ENCODE peak calls at places on chromosomes 3 and 15, in seven cellular contexts. N, F, S, L, X, J and W are unnamed samples.

GRCh38 chr15:95162967-95163531 is 931.7 kb downstream of the MCTP2 start:
- DNase-seq in N (peak), F (no peak), S (no peak), L (no peak), X (peak), J (no peak), W (no peak)

GRCh38 chr15:73882761-73883419 is 9.5 kb downstream of the TBC1D21 start:
- DNase-seq in N (peak), F (no peak), S (no peak), L (no peak), X (no peak), J (no peak), W (no peak)

GRCh38 chr3:133745981-133746721 is at the start of gene TF:
- DNase-seq in N (no peak), F (no peak), S (no peak), L (peak), X (no peak), J (no peak), W (no peak)

GRCh38 chr3:189278211-189278610 is 106.4 kb downstream of the TPRG1 start:
- DNase-seq in N (no peak), F (no peak), S (no peak), L (no peak), X (no peak), J (no peak), W (no peak)

GRCh38 chr3:74021451-74021850 is 396.7 kb upstream of the PDZRN3 start:
- DNase-seq in N (no peak), F (no peak), S (no peak), L (no peak), X (no peak), J (no peak), W (no peak)

GRCh38 chr3:123843668-123844067 is 40.5 kb downstream of the MYLK start:
- DNase-seq in N (no peak), F (no peak), S (no peak), L (no peak), X (peak), J (no peak), W (no peak)

GRCh38 chr15:77186518-77187095 is 115.7 kb upstream of the TSPAN3 start:
- DNase-seq in N (no peak), F (no peak), S (no peak), L (no peak), X (peak), J (no peak), W (no peak)

GRCh38 chr3:364287-364686 is 167.7 kb downstream of the CHL1 start:
- DNase-seq in N (no peak), F (no peak), S (no peak), L (no peak), X (no peak), J (no peak), W (no peak)

GRCh38 chr15:25175033-25175788 is 220.4 kb downstream of the SNRPN start:
- DNase-seq in N (no peak), F (peak), S (no peak), L (no peak), X (no peak), J (peak), W (peak)

GRCh38 chr3:30625541-30626438 is 19.4 kb downstream of the TGFBR2 start:
- DNase-seq in N (no peak), F (no peak), S (no peak), L (no peak), X (peak), J (no peak), W (no peak)

GRCh38 chr3:136195258-136196063 is 674 bp downstream of the MSL2 start:
- DNase-seq in N (peak), F (peak), S (peak), L (peak), X (peak), J (peak), W (peak)

GRCh38 chr3:97793415-97794019 is 28.3 kb upstream of the CRYBG3 start:
- DNase-seq in N (no peak), F (no peak), S (no peak), L (no peak), X (peak), J (no peak), W (no peak)

GRCh38 chr3:188208751-188209433 is 54.9 kb downstream of the LPP start:
- DNase-seq in N (no peak), F (no peak), S (no peak), L (no peak), X (peak), J (no peak), W (no peak)

GRCh38 chr3:107525101-107525953 is 2.6 kb downstream of the BBX start:
- DNase-seq in N (peak), F (peak), S (peak), L (peak), X (peak), J (peak), W (no peak)

GRCh38 chr3:100105536-100105935 is 8.8 kb downstream of the FILIP1L start:
- DNase-seq in N (no peak), F (no peak), S (no peak), L (no peak), X (peak), J (no peak), W (no peak)

GRCh38 chr3:186843039-186843432 is 526 bp downstream of the ADIPOQ start:
- DNase-seq in N (no peak), F (no peak), S (no peak), L (no peak), X (no peak), J (no peak), W (no peak)

GRCh38 chr3:175127075-175127662 is 268.0 kb downstream of the NAALADL2 start:
- DNase-seq in N (no peak), F (no peak), S (no peak), L (no peak), X (no peak), J (no peak), W (no peak)

GRCh38 chr3:175121225-175121624 is 262.1 kb downstream of the NAALADL2 start:
- DNase-seq in N (no peak), F (no peak), S (no peak), L (no peak), X (no peak), J (no peak), W (no peak)
- TF ChIP-seq CTCF in N (no peak), F (no peak), S (peak), L (peak), X (peak), J (no peak), W (peak)

GRCh38 chr3:87895983-87896382 is 162.8 kb downstream of the CGGBP1 start:
- DNase-seq in N (no peak), F (no peak), S (no peak), L (no peak), X (no peak), J (no peak), W (no peak)

GRCh38 chr3:87901141-87901540 is 157.7 kb downstream of the CGGBP1 start:
- DNase-seq in N (no peak), F (no peak), S (no peak), L (no peak), X (no peak), J (no peak), W (no peak)

GRCh38 chr3:87898971-87899370 is 159.8 kb downstream of the CGGBP1 start:
- DNase-seq in N (no peak), F (no peak), S (no peak), L (no peak), X (no peak), J (no peak), W (no peak)

GRCh38 chr3:87900061-87900460 is 158.7 kb downstream of the CGGBP1 start:
- DNase-seq in N (no peak), F (no peak), S (no peak), L (no peak), X (no peak), J (no peak), W (no peak)
- TF ChIP-seq CTCF in N (no peak), F (no peak), S (peak), L (no peak), X (no peak), J (peak), W (peak)

GRCh38 chr3:141782386-141782932 is 19.3 kb downstream of the GRK7 start:
- DNase-seq in N (no peak), F (no peak), S (no peak), L (no peak), X (peak), J (no peak), W (no peak)
- TF ChIP-seq CTCF in N (no peak), F (peak), S (no peak), L (no peak), X (peak), J (peak), W (no peak)

DNA sequence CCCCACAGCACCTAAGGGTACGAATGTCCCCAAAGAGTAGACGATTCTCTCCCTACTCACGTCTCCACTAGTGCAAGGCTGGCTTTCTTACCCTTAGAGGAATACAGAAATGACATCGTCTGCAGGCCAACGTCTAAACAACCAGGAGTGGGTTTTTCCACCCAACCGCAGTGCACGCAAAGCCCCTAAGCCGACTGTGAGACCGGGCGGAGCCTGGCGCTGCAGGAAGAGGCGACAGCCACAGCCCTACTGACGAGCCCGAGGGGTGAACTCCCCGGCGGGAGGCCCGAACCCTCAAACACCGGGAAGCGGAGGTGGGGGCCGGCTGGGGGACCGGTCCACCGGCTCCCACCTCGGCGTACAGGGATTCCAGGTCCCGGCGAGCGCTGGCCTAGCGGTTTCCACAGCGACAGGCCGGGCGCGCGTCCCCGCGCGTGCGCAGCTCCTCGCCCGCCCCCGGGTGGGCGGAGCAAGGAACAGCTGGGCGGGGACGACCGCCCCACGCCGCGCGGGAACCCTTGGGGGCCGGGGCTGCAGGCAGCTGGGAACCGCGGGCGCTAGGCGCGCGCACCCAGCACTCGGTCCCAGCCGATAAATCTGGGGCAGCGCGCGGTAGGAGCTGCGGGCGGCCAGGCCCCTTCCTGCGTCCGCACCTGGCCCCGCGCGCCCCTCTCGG is at the start of the genes CEP19 and PIGX:
- DNase-seq in N (peak), F (peak), S (peak), L (peak), X (peak), J (peak), W (peak)
- TF ChIP-seq CTCF in N (no peak), F (peak), S (no peak), L (no peak), X (no peak), J (peak), W (no peak)

GRCh38 chr3:154552338-154552737 is 122.3 kb upstream of the GPR149 start:
- DNase-seq in N (no peak), F (no peak), S (no peak), L (peak), X (no peak), J (no peak), W (no peak)
- TF ChIP-seq CTCF in N (no peak), F (no peak), S (peak), L (no peak), X (no peak), J (no peak), W (peak)

GRCh38 chr3:192422998-192423349 is 304.4 kb downstream of the FGF12 start:
- DNase-seq in N (no peak), F (no peak), S (no peak), L (no peak), X (peak), J (no peak), W (no peak)
- TF ChIP-seq CTCF in N (no peak), F (no peak), S (peak), L (peak), X (peak), J (peak), W (no peak)

DNA sequence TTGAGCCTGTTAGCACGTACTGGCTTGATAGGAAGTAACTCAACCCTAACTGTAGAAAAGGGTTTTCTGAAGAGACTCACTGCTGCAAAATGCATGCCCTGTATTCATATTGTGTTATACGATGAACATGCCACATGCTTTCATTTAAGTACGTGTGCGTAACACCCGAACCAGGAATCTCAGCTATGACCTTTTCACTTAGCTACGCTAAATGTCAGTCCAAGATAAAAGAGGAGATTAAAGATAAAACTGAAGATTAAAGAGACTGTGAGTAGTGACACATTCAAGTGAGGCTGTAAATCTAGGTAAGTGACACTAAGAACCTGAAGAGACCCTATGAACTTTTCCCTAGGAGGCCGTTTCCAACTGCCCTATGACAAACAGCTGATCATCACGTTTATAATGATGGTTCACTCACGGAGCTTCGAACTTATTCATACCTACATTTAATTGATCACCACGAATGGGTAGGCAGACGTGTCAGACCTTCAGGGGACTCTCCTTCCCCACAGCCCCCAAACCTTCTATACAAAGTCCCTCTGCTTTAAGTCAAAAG is 32.2 kb downstream of the TFRC start:
- DNase-seq in N (no peak), F (no peak), S (no peak), L (no peak), X (no peak), J (no peak), W (no peak)
- TF ChIP-seq CTCF in N (no peak), F (no peak), S (no peak), L (no peak), X (no peak), J (no peak), W (no peak)

DNA sequence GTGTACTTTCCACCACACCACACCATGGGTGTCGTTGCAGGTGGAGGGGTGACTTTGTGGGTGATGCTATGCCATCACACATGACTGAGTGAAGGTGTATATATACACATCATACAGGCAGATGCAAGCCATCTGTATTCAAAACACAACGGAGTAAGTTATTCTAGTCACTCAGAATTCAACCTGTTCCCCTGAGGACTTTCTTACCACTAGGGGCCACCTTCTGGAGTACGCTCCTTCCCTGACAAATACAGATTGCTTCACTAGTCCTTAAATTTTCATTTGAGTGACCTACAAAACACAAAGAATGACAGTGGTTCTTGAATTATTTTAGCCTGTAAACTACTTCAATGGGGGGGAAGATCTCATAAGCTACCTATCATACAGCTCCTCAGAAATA is 52.8 kb upstream of the NTRK3 start:
- DNase-seq in N (no peak), F (no peak), S (no peak), L (no peak), X (no peak), J (no peak), W (no peak)
- TF ChIP-seq CTCF in N (no peak), F (no peak), S (no peak), L (no peak), X (no peak), J (no peak), W (no peak)

DNA sequence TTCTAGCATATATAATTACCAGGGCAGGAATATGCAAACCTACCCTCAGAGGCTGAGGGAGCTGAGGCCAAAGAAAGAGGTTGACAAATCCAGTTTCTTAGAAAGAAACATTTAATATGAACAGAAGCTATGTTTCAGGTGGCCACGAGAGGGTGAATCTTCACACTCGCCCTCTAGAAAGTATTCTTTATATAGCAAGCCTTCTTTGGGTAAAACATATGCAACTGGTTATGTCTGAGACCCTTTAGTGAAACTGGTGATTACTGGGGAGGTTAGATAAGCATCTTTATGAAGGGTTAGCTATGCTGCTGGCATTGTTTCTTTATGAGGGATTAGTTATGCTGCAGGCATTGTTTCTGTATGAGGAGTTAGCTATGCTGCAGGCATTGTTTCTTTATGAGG is 50.7 kb upstream of the GOLGA6L2 start:
- DNase-seq in N (no peak), F (no peak), S (peak), L (peak), X (no peak), J (no peak), W (no peak)
- TF ChIP-seq CTCF in N (no peak), F (no peak), S (peak), L (peak), X (peak), J (peak), W (peak)